ENCODE peak calls at places on chromosomes 12 and 14, in eight cellular contexts. One of them, this sample, is unnamed.
A peak's percentile ranks its signal among the peaks of the same experiment; 100 is the strongest.

GRCh38 chr14:58813745-58814144 is 176.0 kb downstream of the DACT1 start:
- DNase-seq in GM18507: no peak
- DNase-seq in fibroblast of the aortic adventitia: no peak
- DNase-seq in CD8-positive, alpha-beta T cell: no peak
- DNase-seq in left cardiac atrium: no peak
- DNase-seq in effector CD4-positive, alpha-beta T cell: no peak
- DNase-seq in lower leg skin: no peak
- DNase-seq in amniotic stem cell: no peak
- DNase-seq in this sample: no peak

GRCh38 chr12:77980782-77981181 is 150.1 kb downstream of the NAV3 start:
- DNase-seq in GM18507: no peak
- DNase-seq in fibroblast of the aortic adventitia: peak; percentile 58
- DNase-seq in CD8-positive, alpha-beta T cell: no peak
- DNase-seq in left cardiac atrium: no peak
- DNase-seq in effector CD4-positive, alpha-beta T cell: no peak
- DNase-seq in lower leg skin: no peak
- DNase-seq in amniotic stem cell: no peak
- DNase-seq in this sample: no peak

GRCh38 chr14:89330236-89331002 is 86.6 kb downstream of the FOXN3 start:
- DNase-seq in GM18507: no peak
- DNase-seq in fibroblast of the aortic adventitia: peak; percentile 89
- DNase-seq in CD8-positive, alpha-beta T cell: no peak
- DNase-seq in left cardiac atrium: peak; percentile 66
- DNase-seq in effector CD4-positive, alpha-beta T cell: no peak
- DNase-seq in lower leg skin: no peak
- DNase-seq in amniotic stem cell: peak; percentile 28
- DNase-seq in this sample: no peak

GRCh38 chr14:104570869-104571635 is 8.5 kb upstream of the C14orf180 start:
- DNase-seq in GM18507: no peak
- DNase-seq in fibroblast of the aortic adventitia: no peak
- DNase-seq in CD8-positive, alpha-beta T cell: no peak
- DNase-seq in left cardiac atrium: no peak
- DNase-seq in effector CD4-positive, alpha-beta T cell: no peak
- DNase-seq in lower leg skin: no peak
- DNase-seq in amniotic stem cell: no peak
- DNase-seq in this sample: no peak

GRCh38 chr14:94394594-94395305 is 6.3 kb upstream of the SERPINA1 start:
- DNase-seq in GM18507: no peak
- DNase-seq in fibroblast of the aortic adventitia: peak; percentile 82
- DNase-seq in CD8-positive, alpha-beta T cell: no peak
- DNase-seq in left cardiac atrium: peak; percentile 63
- DNase-seq in effector CD4-positive, alpha-beta T cell: no peak
- DNase-seq in lower leg skin: no peak
- DNase-seq in amniotic stem cell: no peak
- DNase-seq in this sample: no peak

GRCh38 chr14:90062852-90063539 is 1.2 kb downstream of the KCNK13 start:
- DNase-seq in GM18507: no peak
- DNase-seq in fibroblast of the aortic adventitia: no peak
- DNase-seq in CD8-positive, alpha-beta T cell: no peak
- DNase-seq in left cardiac atrium: no peak
- DNase-seq in effector CD4-positive, alpha-beta T cell: no peak
- DNase-seq in lower leg skin: peak; percentile 62
- DNase-seq in amniotic stem cell: no peak
- DNase-seq in this sample: no peak

GRCh38 chr12:1531654-1532366 is 62.6 kb downstream of the FBXL14 start:
- DNase-seq in GM18507: no peak
- DNase-seq in fibroblast of the aortic adventitia: no peak
- DNase-seq in CD8-positive, alpha-beta T cell: no peak
- DNase-seq in left cardiac atrium: no peak
- DNase-seq in effector CD4-positive, alpha-beta T cell: no peak
- DNase-seq in lower leg skin: peak; percentile 82
- DNase-seq in amniotic stem cell: no peak
- DNase-seq in this sample: no peak

GRCh38 chr12:116544656-116545055 is 14.5 kb upstream of the MAP1LC3B2 start:
- DNase-seq in GM18507: no peak
- DNase-seq in fibroblast of the aortic adventitia: peak; percentile 52
- DNase-seq in CD8-positive, alpha-beta T cell: no peak
- DNase-seq in left cardiac atrium: no peak
- DNase-seq in effector CD4-positive, alpha-beta T cell: no peak
- DNase-seq in lower leg skin: no peak
- DNase-seq in amniotic stem cell: no peak
- DNase-seq in this sample: no peak

GRCh38 chr14:103721334-103722120 is 5.9 kb downstream of the ZFYVE21 start:
- DNase-seq in GM18507: no peak
- DNase-seq in fibroblast of the aortic adventitia: no peak
- DNase-seq in CD8-positive, alpha-beta T cell: no peak
- DNase-seq in left cardiac atrium: no peak
- DNase-seq in effector CD4-positive, alpha-beta T cell: no peak
- DNase-seq in lower leg skin: no peak
- DNase-seq in amniotic stem cell: no peak
- DNase-seq in this sample: no peak

GRCh38 chr14:105423488-105424195 is 4.0 kb downstream of the MTA1 start:
- DNase-seq in GM18507: no peak
- DNase-seq in fibroblast of the aortic adventitia: no peak
- DNase-seq in CD8-positive, alpha-beta T cell: no peak
- DNase-seq in left cardiac atrium: peak; percentile 15
- DNase-seq in effector CD4-positive, alpha-beta T cell: no peak
- DNase-seq in lower leg skin: no peak
- DNase-seq in amniotic stem cell: no peak
- DNase-seq in this sample: no peak

GRCh38 chr14:39939023-39939422 is 506.8 kb upstream of the FBXO33 start:
- DNase-seq in GM18507: no peak
- DNase-seq in fibroblast of the aortic adventitia: no peak
- DNase-seq in CD8-positive, alpha-beta T cell: no peak
- DNase-seq in left cardiac atrium: no peak
- DNase-seq in effector CD4-positive, alpha-beta T cell: no peak
- DNase-seq in lower leg skin: no peak
- DNase-seq in amniotic stem cell: no peak
- DNase-seq in this sample: no peak

GRCh38 chr12:92234533-92234932 is 88.9 kb upstream of the BTG1 start:
- DNase-seq in GM18507: no peak
- DNase-seq in fibroblast of the aortic adventitia: no peak
- DNase-seq in CD8-positive, alpha-beta T cell: no peak
- DNase-seq in left cardiac atrium: no peak
- DNase-seq in effector CD4-positive, alpha-beta T cell: no peak
- DNase-seq in lower leg skin: no peak
- DNase-seq in amniotic stem cell: no peak
- DNase-seq in this sample: no peak

GRCh38 chr12:86660488-86661171 is 404.4 kb upstream of the MGAT4C start:
- DNase-seq in GM18507: no peak
- DNase-seq in fibroblast of the aortic adventitia: peak; percentile 41
- DNase-seq in CD8-positive, alpha-beta T cell: no peak
- DNase-seq in left cardiac atrium: no peak
- DNase-seq in effector CD4-positive, alpha-beta T cell: no peak
- DNase-seq in lower leg skin: no peak
- DNase-seq in amniotic stem cell: no peak
- DNase-seq in this sample: no peak

GRCh38 chr12:126668538-126668937 is 1598.4 kb upstream of the TMEM132C start:
- DNase-seq in GM18507: no peak
- DNase-seq in fibroblast of the aortic adventitia: peak; percentile 98
- DNase-seq in CD8-positive, alpha-beta T cell: no peak
- DNase-seq in left cardiac atrium: no peak
- DNase-seq in effector CD4-positive, alpha-beta T cell: no peak
- DNase-seq in lower leg skin: no peak
- DNase-seq in amniotic stem cell: no peak
- DNase-seq in this sample: no peak

GRCh38 chr14:69043598-69044267 is 64.6 kb upstream of the ACTN1 start:
- DNase-seq in GM18507: no peak
- DNase-seq in fibroblast of the aortic adventitia: peak; percentile 77
- DNase-seq in CD8-positive, alpha-beta T cell: no peak
- DNase-seq in left cardiac atrium: peak; percentile 51
- DNase-seq in effector CD4-positive, alpha-beta T cell: no peak
- DNase-seq in lower leg skin: no peak
- DNase-seq in amniotic stem cell: no peak
- DNase-seq in this sample: no peak

GRCh38 chr12:11716794-11717532 is 67.5 kb downstream of the ETV6 start:
- DNase-seq in GM18507: no peak
- DNase-seq in fibroblast of the aortic adventitia: no peak
- DNase-seq in CD8-positive, alpha-beta T cell: no peak
- DNase-seq in left cardiac atrium: no peak
- DNase-seq in effector CD4-positive, alpha-beta T cell: no peak
- DNase-seq in lower leg skin: no peak
- DNase-seq in amniotic stem cell: no peak
- DNase-seq in this sample: no peak

GRCh38 chr12:108618079-108618952 is 15.4 kb downstream of the SELPLG start:
- DNase-seq in GM18507: peak; percentile 58
- DNase-seq in fibroblast of the aortic adventitia: peak; percentile 91
- DNase-seq in CD8-positive, alpha-beta T cell: peak; percentile 86
- DNase-seq in left cardiac atrium: peak; percentile 84
- DNase-seq in effector CD4-positive, alpha-beta T cell: peak; percentile 72
- DNase-seq in lower leg skin: peak; percentile 96
- DNase-seq in amniotic stem cell: peak; percentile 53
- DNase-seq in this sample: peak; percentile 91

GRCh38 chr12:27193106-27193505 is 51.0 kb upstream of the STK38L start:
- DNase-seq in GM18507: no peak
- DNase-seq in fibroblast of the aortic adventitia: peak; percentile 84
- DNase-seq in CD8-positive, alpha-beta T cell: no peak
- DNase-seq in left cardiac atrium: no peak
- DNase-seq in effector CD4-positive, alpha-beta T cell: no peak
- DNase-seq in lower leg skin: no peak
- DNase-seq in amniotic stem cell: peak; percentile 48
- DNase-seq in this sample: no peak

GRCh38 chr12:124831590-124831989 is 32.1 kb downstream of the SCARB1 start:
- DNase-seq in GM18507: no peak
- DNase-seq in fibroblast of the aortic adventitia: no peak
- DNase-seq in CD8-positive, alpha-beta T cell: no peak
- DNase-seq in left cardiac atrium: no peak
- DNase-seq in effector CD4-positive, alpha-beta T cell: no peak
- DNase-seq in lower leg skin: no peak
- DNase-seq in amniotic stem cell: no peak
- DNase-seq in this sample: no peak

GRCh38 chr14:73724696-73725095 is 10.5 kb upstream of the PNMA1 start:
- DNase-seq in GM18507: no peak
- DNase-seq in fibroblast of the aortic adventitia: no peak
- DNase-seq in CD8-positive, alpha-beta T cell: no peak
- DNase-seq in left cardiac atrium: no peak
- DNase-seq in effector CD4-positive, alpha-beta T cell: no peak
- DNase-seq in lower leg skin: peak; percentile 63
- DNase-seq in amniotic stem cell: no peak
- DNase-seq in this sample: no peak

GRCh38 chr12:114916124-114916523 is 232.1 kb upstream of the TBX3 start:
- DNase-seq in GM18507: no peak
- DNase-seq in fibroblast of the aortic adventitia: peak; percentile 81
- DNase-seq in CD8-positive, alpha-beta T cell: no peak
- DNase-seq in left cardiac atrium: no peak
- DNase-seq in effector CD4-positive, alpha-beta T cell: no peak
- DNase-seq in lower leg skin: no peak
- DNase-seq in amniotic stem cell: no peak
- DNase-seq in this sample: no peak

GRCh38 chr12:109686523-109686922 is 27.1 kb upstream of the FAM222A start:
- DNase-seq in GM18507: no peak
- DNase-seq in fibroblast of the aortic adventitia: no peak
- DNase-seq in CD8-positive, alpha-beta T cell: no peak
- DNase-seq in left cardiac atrium: no peak
- DNase-seq in effector CD4-positive, alpha-beta T cell: no peak
- DNase-seq in lower leg skin: no peak
- DNase-seq in amniotic stem cell: no peak
- DNase-seq in this sample: no peak

GRCh38 chr12:42468341-42468821 is 121.2 kb downstream of the PRICKLE1 start:
- DNase-seq in GM18507: no peak
- DNase-seq in fibroblast of the aortic adventitia: peak; percentile 20
- DNase-seq in CD8-positive, alpha-beta T cell: no peak
- DNase-seq in left cardiac atrium: peak; percentile 34
- DNase-seq in effector CD4-positive, alpha-beta T cell: no peak
- DNase-seq in lower leg skin: no peak
- DNase-seq in amniotic stem cell: no peak
- DNase-seq in this sample: no peak

GRCh38 chr12:15220961-15221885 is at the start of gene RERG:
- DNase-seq in GM18507: peak; percentile 43
- DNase-seq in fibroblast of the aortic adventitia: peak; percentile 68
- DNase-seq in CD8-positive, alpha-beta T cell: peak; percentile 87
- DNase-seq in left cardiac atrium: peak; percentile 85
- DNase-seq in effector CD4-positive, alpha-beta T cell: peak; percentile 57
- DNase-seq in lower leg skin: peak; percentile 95
- DNase-seq in amniotic stem cell: peak; percentile 14
- DNase-seq in this sample: peak; percentile 78

GRCh38 chr12:92859650-92860386 is 69.3 kb downstream of the EEA1 start:
- DNase-seq in GM18507: no peak
- DNase-seq in fibroblast of the aortic adventitia: no peak
- DNase-seq in CD8-positive, alpha-beta T cell: no peak
- DNase-seq in left cardiac atrium: no peak
- DNase-seq in effector CD4-positive, alpha-beta T cell: no peak
- DNase-seq in lower leg skin: no peak
- DNase-seq in amniotic stem cell: no peak
- DNase-seq in this sample: no peak

GRCh38 chr14:80055912-80056801 is 155.1 kb downstream of the DIO2 start:
- DNase-seq in GM18507: no peak
- DNase-seq in fibroblast of the aortic adventitia: peak; percentile 79
- DNase-seq in CD8-positive, alpha-beta T cell: no peak
- DNase-seq in left cardiac atrium: peak; percentile 19
- DNase-seq in effector CD4-positive, alpha-beta T cell: no peak
- DNase-seq in lower leg skin: no peak
- DNase-seq in amniotic stem cell: no peak
- DNase-seq in this sample: no peak

GRCh38 chr12:117111386-117112267 is 12.4 kb upstream of the TESC start:
- DNase-seq in GM18507: no peak
- DNase-seq in fibroblast of the aortic adventitia: no peak
- DNase-seq in CD8-positive, alpha-beta T cell: no peak
- DNase-seq in left cardiac atrium: no peak
- DNase-seq in effector CD4-positive, alpha-beta T cell: no peak
- DNase-seq in lower leg skin: no peak
- DNase-seq in amniotic stem cell: no peak
- DNase-seq in this sample: no peak

GRCh38 chr12:79944565-79944964 is 9.7 kb upstream of the PPP1R12A start:
- DNase-seq in GM18507: no peak
- DNase-seq in fibroblast of the aortic adventitia: no peak
- DNase-seq in CD8-positive, alpha-beta T cell: no peak
- DNase-seq in left cardiac atrium: no peak
- DNase-seq in effector CD4-positive, alpha-beta T cell: no peak
- DNase-seq in lower leg skin: no peak
- DNase-seq in amniotic stem cell: no peak
- DNase-seq in this sample: no peak

GRCh38 chr14:89425931-89426330 is 8.9 kb upstream of the FOXN3 start:
- DNase-seq in GM18507: no peak
- DNase-seq in fibroblast of the aortic adventitia: peak; percentile 98
- DNase-seq in CD8-positive, alpha-beta T cell: no peak
- DNase-seq in left cardiac atrium: no peak
- DNase-seq in effector CD4-positive, alpha-beta T cell: no peak
- DNase-seq in lower leg skin: no peak
- DNase-seq in amniotic stem cell: peak; percentile 63
- DNase-seq in this sample: no peak

GRCh38 chr12:95674088-95674595 is 116.4 kb downstream of the NTN4 start:
- DNase-seq in GM18507: no peak
- DNase-seq in fibroblast of the aortic adventitia: no peak
- DNase-seq in CD8-positive, alpha-beta T cell: no peak
- DNase-seq in left cardiac atrium: no peak
- DNase-seq in effector CD4-positive, alpha-beta T cell: no peak
- DNase-seq in lower leg skin: no peak
- DNase-seq in amniotic stem cell: no peak
- DNase-seq in this sample: no peak

GRCh38 chr12:79601908-79602307 is 88.9 kb downstream of the PAWR start:
- DNase-seq in GM18507: no peak
- DNase-seq in fibroblast of the aortic adventitia: no peak
- DNase-seq in CD8-positive, alpha-beta T cell: no peak
- DNase-seq in left cardiac atrium: no peak
- DNase-seq in effector CD4-positive, alpha-beta T cell: no peak
- DNase-seq in lower leg skin: no peak
- DNase-seq in amniotic stem cell: no peak
- DNase-seq in this sample: no peak

GRCh38 chr14:47365248-47365647 is 310.2 kb downstream of the MDGA2 start:
- DNase-seq in GM18507: no peak
- DNase-seq in fibroblast of the aortic adventitia: no peak
- DNase-seq in CD8-positive, alpha-beta T cell: no peak
- DNase-seq in left cardiac atrium: no peak
- DNase-seq in effector CD4-positive, alpha-beta T cell: no peak
- DNase-seq in lower leg skin: no peak
- DNase-seq in amniotic stem cell: no peak
- DNase-seq in this sample: no peak

GRCh38 chr14:64556526-64556925 is 6.8 kb downstream of the PPP1R36 start:
- DNase-seq in GM18507: no peak
- DNase-seq in fibroblast of the aortic adventitia: peak; percentile 49
- DNase-seq in CD8-positive, alpha-beta T cell: no peak
- DNase-seq in left cardiac atrium: no peak
- DNase-seq in effector CD4-positive, alpha-beta T cell: no peak
- DNase-seq in lower leg skin: no peak
- DNase-seq in amniotic stem cell: no peak
- DNase-seq in this sample: no peak

GRCh38 chr12:113120670-113121370 is 14.7 kb downstream of the RASAL1 start:
- DNase-seq in GM18507: no peak
- DNase-seq in fibroblast of the aortic adventitia: no peak
- DNase-seq in CD8-positive, alpha-beta T cell: no peak
- DNase-seq in left cardiac atrium: no peak
- DNase-seq in effector CD4-positive, alpha-beta T cell: no peak
- DNase-seq in lower leg skin: no peak
- DNase-seq in amniotic stem cell: no peak
- DNase-seq in this sample: no peak